ENCODE peak calls at places on chromosomes 2 and 18, in six cellular contexts. K, P, G, O, X and E are unnamed samples.

GRCh38 chr2:177078416-177078815 is 134.2 kb upstream of the HNRNPA3 start:
- DNase-seq in K (peak), P (no peak), G (no peak), O (no peak), X (no peak), E (no peak)

GRCh38 chr18:3323900-3324299 is 62.0 kb downstream of the MYL12B start:
- DNase-seq in K (no peak), P (no peak), G (peak), O (no peak), X (peak), E (peak)

GRCh38 chr18:45061359-45061758 is 380.7 kb downstream of the SETBP1 start:
- DNase-seq in K (no peak), P (no peak), G (no peak), O (no peak), X (no peak), E (no peak)

GRCh38 chr18:183769-184168 is 25.4 kb downstream of the USP14 start:
- DNase-seq in K (no peak), P (peak), G (peak), O (no peak), X (no peak), E (peak)

GRCh38 chr2:27370816-27371620 is 602 bp downstream of the SNX17 start:
- DNase-seq in K (no peak), P (peak), G (peak), O (no peak), X (peak), E (peak)

GRCh38 chr2:19577668-19578067 is 219.2 kb upstream of the OSR1 start:
- DNase-seq in K (no peak), P (no peak), G (peak), O (no peak), X (peak), E (peak)

GRCh38 chr2:26639685-26640240 is 1.4 kb downstream of the CIB4 start:
- DNase-seq in K (peak), P (no peak), G (no peak), O (no peak), X (no peak), E (no peak)

GRCh38 chr2:46802665-46803550 is 112.7 kb downstream of the MCFD2 start:
- DNase-seq in K (no peak), P (peak), G (no peak), O (no peak), X (no peak), E (no peak)

GRCh38 chr2:185793532-185794073 is 55.0 kb downstream of the FSIP2 start:
- DNase-seq in K (no peak), P (no peak), G (no peak), O (no peak), X (no peak), E (no peak)

GRCh38 chr18:47118986-47119385 is 31.3 kb downstream of the HDHD2 start:
- DNase-seq in K (no peak), P (no peak), G (no peak), O (no peak), X (no peak), E (peak)

GRCh38 chr2:142131016-142131714 is at the start of gene LRP1B:
- DNase-seq in K (peak), P (no peak), G (peak), O (no peak), X (no peak), E (peak)

GRCh38 chr2:30759481-30759880 is 47.8 kb downstream of the CAPN13 start:
- DNase-seq in K (no peak), P (no peak), G (no peak), O (no peak), X (no peak), E (no peak)

GRCh38 chr18:64720781-64721464 is 572.0 kb upstream of the LINC00305 start:
- DNase-seq in K (no peak), P (no peak), G (no peak), O (no peak), X (peak), E (no peak)

GRCh38 chr2:74740395-74741075 is 86.5 kb downstream of the SEMA4F start:
- DNase-seq in K (no peak), P (no peak), G (peak), O (peak), X (peak), E (peak)

GRCh38 chr2:139924070-139924469 is 1143.9 kb upstream of the NXPH2 start:
- DNase-seq in K (no peak), P (no peak), G (no peak), O (no peak), X (no peak), E (no peak)
- H3K4me3 ChIP-seq in K (no peak), P (no peak), G (no peak), O (no peak), X (no peak), E (no peak)

GRCh38 chr2:42809131-42809875 is 16.9 kb upstream of the HAAO start:
- DNase-seq in K (peak), P (no peak), G (peak), O (no peak), X (no peak), E (peak)
- TF ChIP-seq CTCF in K (no peak), P (no peak), G (no peak), O (peak), X (no peak), E (peak)

DNA sequence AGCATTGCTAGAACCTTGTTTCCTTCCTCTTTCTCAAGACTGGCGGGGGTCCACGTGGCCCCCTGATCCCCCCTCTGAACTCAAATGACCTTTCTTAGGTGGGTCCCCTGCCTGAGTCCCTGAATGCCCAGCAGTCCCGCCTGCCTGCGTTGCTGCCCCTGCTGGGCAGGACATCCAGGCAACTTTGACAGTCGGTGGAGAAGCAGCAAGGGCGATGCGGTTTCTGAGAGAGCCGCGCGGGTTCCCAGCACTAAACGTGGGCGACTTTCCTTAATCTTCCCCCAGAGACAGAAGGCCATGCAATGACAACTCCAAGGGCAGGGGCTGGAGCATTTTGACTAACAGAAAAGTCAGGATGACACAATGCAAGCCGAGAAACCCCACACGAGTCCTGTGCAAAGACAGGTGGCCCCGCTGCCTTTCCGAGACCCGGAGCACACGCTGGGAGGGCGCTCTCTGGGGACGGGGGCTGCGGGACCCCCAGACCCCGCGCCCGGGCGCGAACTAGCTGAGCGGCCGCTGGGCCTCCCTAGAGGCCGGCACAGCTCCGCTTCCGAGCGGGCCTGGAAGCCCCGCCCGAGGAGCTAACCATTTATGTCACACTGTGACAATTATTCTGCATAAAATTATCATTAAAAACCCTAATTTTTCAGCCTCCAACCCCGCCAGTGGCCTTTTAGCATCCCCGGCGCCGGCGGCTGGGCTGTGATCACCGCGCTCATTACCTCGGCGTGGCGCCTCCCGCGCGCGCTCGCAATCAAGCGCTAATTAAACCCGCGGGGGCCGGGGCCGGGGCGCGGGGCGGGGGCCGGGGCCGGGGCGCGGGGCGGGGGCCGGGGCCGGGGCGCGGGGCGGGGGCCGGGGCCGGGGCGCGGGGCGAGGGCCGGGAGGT is 27.4 kb downstream of the ASB18 start:
- DNase-seq in K (no peak), P (no peak), G (no peak), O (no peak), X (no peak), E (no peak)
- H3K4me3 ChIP-seq in K (no peak), P (no peak), G (peak), O (no peak), X (no peak), E (no peak)

GRCh38 chr2:152175012-152175367 is 573 bp downstream of the STAM2 start:
- DNase-seq in K (no peak), P (no peak), G (no peak), O (no peak), X (peak), E (no peak)

GRCh38 chr2:152171733-152172132 is 3.8 kb downstream of the STAM2 start:
- DNase-seq in K (no peak), P (peak), G (no peak), O (no peak), X (peak), E (no peak)

GRCh38 chr2:152175368-152176112 is at the start of gene STAM2:
- DNase-seq in K (peak), P (peak), G (peak), O (peak), X (peak), E (peak)

GRCh38 chr2:152174574-152174973 is 989 bp downstream of the STAM2 start:
- DNase-seq in K (no peak), P (no peak), G (no peak), O (no peak), X (no peak), E (no peak)

GRCh38 chr2:152176113-152176714 is 651 bp upstream of the STAM2 start:
- DNase-seq in K (no peak), P (no peak), G (no peak), O (no peak), X (peak), E (no peak)
- TF ChIP-seq CTCF in K (no peak), P (peak), G (no peak), O (no peak), X (no peak), E (no peak)

GRCh38 chr2:85810376-85811172 is 56.8 kb downstream of the ATOH8 start:
- DNase-seq in K (peak), P (no peak), G (no peak), O (no peak), X (no peak), E (no peak)
- H3K4me3 ChIP-seq in K (no peak), P (no peak), G (no peak), O (no peak), X (no peak), E (no peak)